ENCODE peak calls at places on chromosomes 1 and 21, in four cellular contexts. R is K562, H is HCT116, Y is H1. N is an unnamed sample.

GRCh38 chr1:43570307-43570706 is 39.6 kb downstream of the PTPRF start:
- DNase-seq in Y (no peak), H (no peak), R (no peak), N (no peak)

GRCh38 chr1:3012511-3013291 is 8.6 kb upstream of the ACTRT2 start:
- DNase-seq in H (no peak), R (peak), Y (peak), N (no peak)

GRCh38 chr1:16172964-16173446 is 17.1 kb upstream of the EPHA2 start:
- DNase-seq in H (peak), Y (no peak), R (peak), N (no peak)

GRCh38 chr1:24914226-24915069 is 15.6 kb downstream of the RUNX3 start:
- DNase-seq in H (no peak), Y (no peak), R (no peak), N (no peak)

GRCh38 chr21:44929242-44929798 is 8.6 kb upstream of the ITGB2 start:
- DNase-seq in R (no peak), Y (no peak), H (no peak), N (no peak)

GRCh38 chr1:167533851-167534300 is 15.5 kb upstream of the CD247 start:
- DNase-seq in H (peak), Y (peak), R (peak), N (no peak)

GRCh38 chr1:196355206-196355786 is 252.9 kb downstream of the KCNT2 start:
- DNase-seq in H (no peak), Y (no peak), R (peak), N (no peak)

GRCh38 chr1:43603004-43603403 is 46.9 kb upstream of the KDM4A start:
- DNase-seq in Y (no peak), R (no peak), H (no peak), N (no peak)

GRCh38 chr1:155858805-155859233 is 548 bp upstream of the SYT11 start:
- DNase-seq in R (peak), H (no peak), Y (no peak), N (no peak)

DNA sequence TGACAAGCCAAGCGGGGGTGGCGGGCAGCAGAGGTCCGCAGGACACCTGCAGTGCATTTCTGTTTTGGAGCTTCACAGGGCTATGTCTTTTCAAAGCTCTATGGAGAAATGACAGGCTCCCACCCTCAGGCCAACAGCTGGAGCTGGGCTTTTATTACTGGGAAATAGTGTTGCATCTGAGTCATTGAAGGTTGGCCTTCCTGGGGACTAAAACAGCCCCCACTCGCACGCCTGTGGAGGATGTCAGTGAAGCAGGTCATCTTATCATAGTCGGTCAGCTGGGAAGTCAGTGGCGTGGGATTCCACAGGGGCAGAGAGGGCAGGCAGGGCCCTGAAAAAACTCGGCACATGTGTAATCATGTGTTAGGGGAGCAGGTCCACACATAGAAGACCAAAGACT is 55.3 kb downstream of the NTPCR start:
- DNase-seq in R (peak), H (no peak), Y (no peak), N (no peak)
- TF ChIP-seq EGR1 in R (peak), H (no peak), Y (no peak), N (no peak)

GRCh38 chr1:7407980-7408770 is 362.9 kb upstream of the VAMP3 start:
- DNase-seq in R (no peak), H (no peak), Y (peak), N (no peak)

GRCh38 chr1:7405844-7406500 is 365.1 kb upstream of the VAMP3 start:
- DNase-seq in H (no peak), R (no peak), Y (peak), N (no peak)

GRCh38 chr1:7408771-7409150 is 362.3 kb upstream of the VAMP3 start:
- DNase-seq in R (no peak), H (no peak), Y (peak), N (no peak)

GRCh38 chr1:7407547-7407895 is 363.6 kb upstream of the VAMP3 start:
- DNase-seq in Y (no peak), R (no peak), H (no peak), N (no peak)

GRCh38 chr1:7406641-7407546 is 364.2 kb upstream of the VAMP3 start:
- DNase-seq in Y (peak), H (no peak), R (no peak), N (peak)
- TF ChIP-seq EGR1 in Y (no peak), H (no peak), R (no peak), N (no peak)

DNA sequence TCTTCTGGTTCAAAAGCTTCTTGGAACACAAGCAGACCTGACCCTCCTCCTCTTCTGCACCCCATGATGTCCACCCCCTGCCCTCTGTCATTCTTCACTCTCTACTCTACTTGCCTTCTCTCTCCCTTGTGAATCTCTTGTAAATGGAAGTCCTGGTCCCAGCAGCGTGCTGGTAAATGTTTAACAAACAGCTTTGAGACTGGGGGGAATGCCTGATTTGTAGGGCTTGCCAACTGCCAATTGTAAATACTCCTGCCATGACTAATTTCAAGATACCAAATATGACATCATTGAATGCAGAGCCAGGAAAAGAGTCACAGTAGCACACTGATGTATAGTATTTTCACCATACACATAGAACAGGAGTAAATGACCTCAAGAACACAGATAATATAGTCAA is 40.9 kb upstream of the LRRN2 start:
- DNase-seq in R (no peak), H (peak), Y (peak), N (no peak)
- TF ChIP-seq EGR1 in R (no peak), H (no peak), Y (no peak), N (no peak)

DNA sequence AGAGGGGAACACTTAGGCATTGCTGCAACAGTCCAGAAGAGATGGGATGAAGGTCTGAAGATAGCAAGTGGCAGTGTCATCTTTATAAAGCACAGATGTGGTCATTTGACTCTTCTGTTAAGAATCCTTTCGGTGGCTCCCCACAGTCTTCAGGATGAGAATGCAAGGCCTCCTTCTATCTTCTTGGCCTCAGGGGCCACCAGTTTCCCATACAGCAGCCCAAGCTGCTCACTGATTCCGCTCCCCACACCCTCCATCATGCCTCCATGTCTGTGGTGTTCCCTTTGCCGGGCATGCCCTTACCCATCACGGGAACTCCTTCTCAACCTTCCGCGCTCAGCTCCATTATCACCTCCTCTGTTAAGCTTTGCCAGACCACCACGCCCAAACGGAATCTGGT is 16.1 kb upstream of the MFSD2A start:
- DNase-seq in H (no peak), Y (no peak), R (no peak), N (no peak)
- TF ChIP-seq EGR1 in H (no peak), Y (no peak), R (no peak), N (no peak)